ENCODE peak calls at places on chromosomes 13 and 19, in eight cellular contexts. H, D, T, V, M, O, F and N are unnamed samples.

GRCh38 chr19:34145741-34146202 is 26.5 kb upstream of the LSM14A start:
- DNase-seq in T (peak; percentile 38), V (peak; percentile 58), O (peak; percentile 23), D (peak; percentile 28), M (no peak), H (peak; percentile 58), F (peak; percentile 7), N (peak; percentile 6)

GRCh38 chr13:49495783-49496762 is at the start of gene PHF11:
- DNase-seq in V (peak; percentile 64), H (peak; percentile 73), D (peak; percentile 87), O (peak; percentile 78), T (peak; percentile 87), M (peak; percentile 96), F (no peak), N (no peak)

GRCh38 chr13:44734204-44734707 is 158.1 kb upstream of the TSC22D1 start:
- DNase-seq in D (no peak), T (no peak), V (peak; percentile 11), F (no peak), H (peak; percentile 82), O (no peak), M (peak; percentile 80), N (peak; percentile 89)

GRCh38 chr13:59533561-59534337 is 630.0 kb downstream of the DIAPH3 start:
- DNase-seq in F (no peak), M (no peak), H (no peak), O (no peak), D (no peak), V (peak; percentile 80), T (no peak), N (no peak)

GRCh38 chr13:75968103-75968838 is 332.1 kb downstream of the LMO7 start:
- DNase-seq in F (no peak), V (no peak), M (no peak), T (no peak), O (no peak), D (no peak), H (peak; percentile 66), N (peak; percentile 30)

GRCh38 chr19:9923440-9923839 is 12.9 kb downstream of the OLFM2 start:
- DNase-seq in F (no peak), O (no peak), T (no peak), V (no peak), M (no peak), D (no peak), H (no peak), N (no peak)

GRCh38 chr13:73722120-73722519 is 412.1 kb downstream of the KLF12 start:
- DNase-seq in M (no peak), F (peak; percentile 21), O (no peak), H (peak; percentile 58), V (peak; percentile 75), T (no peak), D (no peak), N (peak; percentile 19)

GRCh38 chr13:113838711-113839201 is 25.1 kb downstream of the GAS6 start:
- DNase-seq in D (no peak), M (no peak), T (no peak), V (no peak), F (no peak), O (no peak), H (no peak), N (no peak)

GRCh38 chr13:63636231-63636993 is 2220.8 kb upstream of the PCDH20 start:
- DNase-seq in F (no peak), M (no peak), V (no peak), O (no peak), H (no peak), D (no peak), T (no peak), N (no peak)

GRCh38 chr13:108595416-108596257 is 33.8 kb upstream of the MYO16 start:
- DNase-seq in V (no peak), M (no peak), D (no peak), H (peak; percentile 3), F (no peak), O (no peak), T (no peak), N (no peak)

GRCh38 chr19:29529646-29530548 is 4.1 kb downstream of the VSTM2B start:
- DNase-seq in O (no peak), D (no peak), V (no peak), H (no peak), T (no peak), M (peak; percentile 75), F (no peak), N (no peak)

GRCh38 chr19:35378356-35378755 is 7.5 kb downstream of the GPR42 start:
- DNase-seq in F (no peak), H (no peak), T (no peak), D (no peak), M (no peak), V (no peak), O (no peak), N (no peak)

GRCh38 chr19:35846038-35846668 is 6.2 kb downstream of the NPHS1 start:
- DNase-seq in M (peak; percentile 77), D (no peak), H (no peak), V (no peak), O (no peak), F (no peak), T (no peak), N (no peak)

GRCh38 chr13:98496239-98496668 is 80.7 kb downstream of the STK24 start:
- DNase-seq in H (peak; percentile 55), T (peak; percentile 45), F (no peak), O (no peak), V (no peak), M (no peak), D (no peak), N (no peak)

GRCh38 chr19:47097396-47098217 is 16.0 kb downstream of the ZC3H4 start:
- DNase-seq in V (no peak), D (no peak), F (no peak), O (no peak), T (peak; percentile 43), M (peak; percentile 57), H (peak; percentile 73), N (no peak)

GRCh38 chr19:41397086-41398041 is at the start of the genes BCKDHA and EXOSC5:
- DNase-seq in F (peak; percentile 99), D (peak; percentile 98), M (peak; percentile 99), H (peak; percentile 100), O (peak; percentile 99), T (peak; percentile 99), V (peak; percentile 100), N (peak; percentile 98)

GRCh38 chr19:41398603-41399002 is 985 bp downstream of the BCKDHA start:
- DNase-seq in T (no peak), F (no peak), D (no peak), V (no peak), H (no peak), O (no peak), M (no peak), N (no peak)

GRCh38 chr19:41398042-41398403 is 405 bp downstream of the BCKDHA start:
- DNase-seq in T (no peak), V (no peak), D (no peak), F (no peak), O (no peak), H (no peak), M (no peak), N (no peak)

GRCh38 chr19:41399525-41399924 is 1.9 kb downstream of the BCKDHA start:
- DNase-seq in M (no peak), V (no peak), T (no peak), D (no peak), F (no peak), H (no peak), O (no peak), N (no peak)

DNA sequence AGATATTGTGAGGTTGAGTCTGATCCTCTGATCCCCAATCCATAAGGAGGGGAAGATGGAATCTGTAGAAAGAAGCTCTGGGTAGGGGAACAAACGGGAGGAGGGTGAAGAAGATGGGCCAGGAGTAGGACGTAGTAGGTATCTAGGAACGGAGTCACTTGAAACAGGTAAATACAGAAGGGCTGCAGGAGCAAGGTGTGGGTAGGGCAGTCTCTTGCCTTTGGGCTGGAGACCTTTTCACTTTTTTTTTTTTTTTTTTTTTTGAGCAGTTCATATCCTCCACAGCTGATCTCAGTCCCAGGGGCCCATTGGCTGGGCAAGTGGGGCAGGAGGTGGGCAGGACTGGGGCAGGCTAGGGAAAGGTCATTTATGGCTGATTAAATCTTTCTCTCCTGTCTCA is 1.5 kb downstream of the BCKDHA start:
- DNase-seq in O (no peak), H (no peak), D (no peak), M (no peak), F (no peak), V (no peak), T (no peak), N (no peak)
- H3K4me3 ChIP-seq in O (peak overlapping the region; percentile 97), H (no peak overlapping the region), D (no peak overlapping the region), M (no peak overlapping the region), F (peak overlapping the region; percentile 88), V (no peak overlapping the region), T (no peak overlapping the region), N (no peak overlapping the region)

GRCh38 chr19:12983091-12983490 is 12.2 kb upstream of the NFIX start:
- DNase-seq in O (no peak), F (no peak), M (no peak), V (no peak), T (no peak), D (no peak), H (no peak), N (no peak)
- H3K4me3 ChIP-seq in O (peak overlapping the region; percentile 47), F (peak overlapping the region; percentile 45), M (no peak overlapping the region), V (peak overlapping the region; percentile 38), T (no peak overlapping the region), D (peak overlapping the region; percentile 24), H (peak overlapping the region; percentile 34), N (peak overlapping the region; percentile 43)

GRCh38 chr19:1277061-1277460 is 1.7 kb downstream of the FAM174C start:
- DNase-seq in T (no peak), V (no peak), O (no peak), D (no peak), M (no peak), F (no peak), H (no peak), N (no peak)
- H3K4me3 ChIP-seq in T (no peak overlapping the region), V (no peak overlapping the region), O (no peak overlapping the region), D (no peak overlapping the region), M (no peak overlapping the region), F (no peak overlapping the region), H (no peak overlapping the region), N (no peak overlapping the region)

GRCh38 chr13:87680298-87680697 is 9.1 kb downstream of the SLITRK5 start:
- DNase-seq in O (no peak), V (no peak), D (no peak), F (no peak), M (no peak), H (no peak), T (no peak), N (no peak)

GRCh38 chr13:87677043-87677333 is 5.8 kb downstream of the SLITRK5 start:
- DNase-seq in F (no peak), H (no peak), O (no peak), D (no peak), V (no peak), M (no peak), T (no peak), N (no peak)

GRCh38 chr13:87677334-87678234 is 6.4 kb downstream of the SLITRK5 start:
- DNase-seq in O (no peak), D (no peak), T (peak; percentile 14), F (no peak), M (peak; percentile 85), H (no peak), V (no peak), N (no peak)

GRCh38 chr13:87676254-87677042 is 5.3 kb downstream of the SLITRK5 start:
- DNase-seq in V (no peak), O (no peak), F (no peak), T (no peak), H (no peak), M (peak; percentile 50), D (no peak), N (no peak)

DNA sequence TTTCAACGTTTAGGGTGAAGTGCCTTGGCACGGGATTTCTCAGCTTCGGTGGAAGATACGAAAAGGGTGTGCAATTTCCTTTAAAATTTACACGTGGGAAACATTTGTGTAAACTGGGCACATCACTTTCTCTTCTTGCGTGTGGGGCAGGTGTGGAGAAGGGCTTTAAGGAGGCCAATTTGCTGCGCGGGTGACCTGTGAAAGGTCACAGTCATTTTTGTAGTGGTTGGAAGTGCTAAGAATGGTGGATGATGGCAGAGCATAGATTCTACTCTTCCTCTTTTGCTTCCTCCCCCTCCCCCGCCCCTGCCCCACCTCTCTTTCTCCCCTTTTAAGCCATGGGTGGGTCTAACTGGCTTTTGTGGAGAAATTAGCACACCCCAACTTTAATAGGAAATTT is 7.2 kb downstream of the SLITRK5 start:
- DNase-seq in V (no peak), T (no peak), O (no peak), D (no peak), F (no peak), M (no peak), H (no peak), N (no peak)
- H3K4me3 ChIP-seq in V (peak overlapping the region; percentile 59), T (no peak overlapping the region), O (no peak overlapping the region), D (no peak overlapping the region), F (no peak overlapping the region), M (peak overlapping the region; percentile 31), H (no peak overlapping the region), N (peak overlapping the region; percentile 46)